ENCODE peak calls at places on chromosomes 3 and 15, in seven cellular contexts. V is stomach, Q is astrocyte of the cerebellum, F is ascending aorta, L is hepatocyte, D is PC-9, N is sigmoid colon. Z is an unnamed sample.

GRCh38 chr3:196631655-196632032 is 7.8 kb upstream of the NRROS start:
- DNase-seq in V (no peak), Q (no peak), F (no peak), L (no peak), D (no peak), N (no peak), Z (no peak)

GRCh38 chr3:177057768-177058167 is 139.5 kb downstream of the TBL1XR1 start:
- DNase-seq in V (no peak), Q (no peak), F (no peak), L (no peak), D (no peak), N (no peak), Z (no peak)

GRCh38 chr15:73244333-73244732 is 124.4 kb downstream of the HCN4 start:
- DNase-seq in V (no peak), Q (no peak), F (no peak), L (peak; percentile 42), D (no peak), N (no peak), Z (no peak)

GRCh38 chr15:101242999-101243336 is 8.9 kb downstream of the CHSY1 start:
- DNase-seq in V (no peak), Q (no peak), F (no peak), L (no peak), D (no peak), N (no peak), Z (no peak)

GRCh38 chr3:125185758-125186245 is 26.7 kb downstream of the SLC12A8 start:
- DNase-seq in V (no peak), Q (no peak), F (no peak), L (no peak), D (no peak), N (no peak), Z (no peak)

GRCh38 chr3:49717539-49718418 is 1.7 kb downstream of the AMIGO3 start:
- DNase-seq in V (no peak), Q (no peak), F (no peak), L (peak; percentile 3), D (no peak), N (no peak), Z (peak; percentile 10)

GRCh38 chr3:196341142-196341541 is 3.0 kb upstream of the TM4SF19 start:
- DNase-seq in V (no peak), Q (no peak), F (no peak), L (no peak), D (peak; percentile 76), N (no peak), Z (no peak)

GRCh38 chr3:180409883-180410282 is 192.1 kb upstream of the TTC14 start:
- DNase-seq in V (no peak), Q (no peak), F (no peak), L (no peak), D (no peak), N (no peak), Z (no peak)

GRCh38 chr3:136343873-136344281 is 93.7 kb downstream of the PCCB start:
- DNase-seq in V (peak; percentile 88), Q (peak; percentile 73), F (peak; percentile 90), L (peak; percentile 90), D (peak; percentile 49), N (peak; percentile 95), Z (no peak)

GRCh38 chr3:176767385-176767784 is 429.9 kb downstream of the TBL1XR1 start:
- DNase-seq in V (peak; percentile 28), Q (peak; percentile 97), F (peak; percentile 80), L (no peak), D (peak; percentile 87), N (peak; percentile 72), Z (no peak)

GRCh38 chr3:112407214-112407887 is 74.4 kb downstream of the CD200 start:
- DNase-seq in V (no peak), Q (no peak), F (no peak), L (no peak), D (no peak), N (no peak), Z (no peak)

GRCh38 chr3:105553851-105554250 is 187.1 kb downstream of the ALCAM start:
- DNase-seq in V (no peak), Q (no peak), F (no peak), L (no peak), D (no peak), N (no peak), Z (no peak)

GRCh38 chr15:62497356-62497755 is 332.3 kb upstream of the C2CD4B start:
- DNase-seq in V (no peak), Q (no peak), F (no peak), L (no peak), D (no peak), N (no peak), Z (no peak)

GRCh38 chr3:126491221-126492013 is 15.7 kb upstream of the ZXDC start:
- DNase-seq in V (no peak), Q (no peak), F (no peak), L (no peak), D (no peak), N (no peak), Z (no peak)

GRCh38 chr15:37015025-37015424 is 85.3 kb downstream of the MEIS2 start:
- DNase-seq in V (no peak), Q (peak; percentile 66), F (peak; percentile 71), L (peak; percentile 41), D (no peak), N (no peak), Z (no peak)

GRCh38 chr3:42702982-42703694 is 540 bp upstream of the HHATL start:
- DNase-seq in V (peak; percentile 21), Q (no peak), F (peak; percentile 41), L (no peak), D (no peak), N (no peak), Z (no peak)

GRCh38 chr3:86381247-86381646 is 609.7 kb downstream of the VGLL3 start:
- DNase-seq in V (no peak), Q (no peak), F (no peak), L (no peak), D (no peak), N (no peak), Z (no peak)

GRCh38 chr3:150370129-150370602 is 37.9 kb upstream of the TSC22D2 start:
- DNase-seq in V (no peak), Q (peak; percentile 96), F (peak; percentile 91), L (peak; percentile 91), D (peak; percentile 96), N (peak; percentile 83), Z (peak; percentile 27)

GRCh38 chr15:95772982-95773381 is 557.5 kb upstream of the NR2F2 start:
- DNase-seq in V (no peak), Q (no peak), F (no peak), L (no peak), D (no peak), N (no peak), Z (no peak)

GRCh38 chr15:51830279-51830806 is 890 bp downstream of the TMOD3 start:
- DNase-seq in V (peak; percentile 50), Q (no peak), F (no peak), L (no peak), D (peak; percentile 39), N (peak; percentile 68), Z (no peak)

GRCh38 chr15:82159922-82160321 is 102.6 kb downstream of the EFL1 start:
- DNase-seq in V (no peak), Q (peak; percentile 80), F (no peak), L (peak; percentile 34), D (peak; percentile 40), N (no peak), Z (no peak)

GRCh38 chr3:14902719-14903118 is 44.7 kb upstream of the NR2C2 start:
- DNase-seq in V (peak; percentile 49), Q (no peak), F (no peak), L (no peak), D (no peak), N (peak; percentile 93), Z (no peak)

GRCh38 chr3:189949580-189949979 is 171.1 kb downstream of the P3H2 start:
- DNase-seq in V (no peak), Q (no peak), F (no peak), L (no peak), D (no peak), N (no peak), Z (no peak)

GRCh38 chr3:189947948-189948723 is 172.6 kb downstream of the P3H2 start:
- DNase-seq in V (no peak), Q (no peak), F (no peak), L (peak; percentile 34), D (peak; percentile 56), N (no peak), Z (no peak)

GRCh38 chr3:189948724-189949045 is 172.0 kb downstream of the P3H2 start:
- DNase-seq in V (no peak), Q (no peak), F (no peak), L (no peak), D (no peak), N (no peak), Z (no peak)

GRCh38 chr3:189952272-189952671 is 168.4 kb downstream of the P3H2 start:
- DNase-seq in V (no peak), Q (no peak), F (no peak), L (no peak), D (peak; percentile 21), N (no peak), Z (no peak)

GRCh38 chr3:189950258-189950657 is 170.4 kb downstream of the P3H2 start:
- DNase-seq in V (no peak), Q (no peak), F (no peak), L (no peak), D (no peak), N (no peak), Z (no peak)
- TF ChIP-seq CTCF in V (no peak), Q (no peak), F (no peak), L (no peak), D (no peak), N (no peak), Z (no peak)

GRCh38 chr3:22175899-22176298 is 424.9 kb upstream of the ZNF385D start:
- DNase-seq in V (no peak), Q (no peak), F (no peak), L (no peak), D (no peak), N (no peak), Z (no peak)
- TF ChIP-seq CTCF in V (no peak), Q (peak; percentile 4), F (no peak), L (peak; percentile 44), D (peak; percentile 49), N (no peak), Z (no peak)

GRCh38 chr3:44529927-44530326 is 25.1 kb upstream of the ZKSCAN7 start:
- DNase-seq in V (no peak), Q (no peak), F (no peak), L (no peak), D (no peak), N (no peak), Z (peak; percentile 18)
- TF ChIP-seq CTCF in V (no peak), Q (no peak), F (no peak), L (peak; percentile 23), D (no peak), N (no peak), Z (no peak)

DNA sequence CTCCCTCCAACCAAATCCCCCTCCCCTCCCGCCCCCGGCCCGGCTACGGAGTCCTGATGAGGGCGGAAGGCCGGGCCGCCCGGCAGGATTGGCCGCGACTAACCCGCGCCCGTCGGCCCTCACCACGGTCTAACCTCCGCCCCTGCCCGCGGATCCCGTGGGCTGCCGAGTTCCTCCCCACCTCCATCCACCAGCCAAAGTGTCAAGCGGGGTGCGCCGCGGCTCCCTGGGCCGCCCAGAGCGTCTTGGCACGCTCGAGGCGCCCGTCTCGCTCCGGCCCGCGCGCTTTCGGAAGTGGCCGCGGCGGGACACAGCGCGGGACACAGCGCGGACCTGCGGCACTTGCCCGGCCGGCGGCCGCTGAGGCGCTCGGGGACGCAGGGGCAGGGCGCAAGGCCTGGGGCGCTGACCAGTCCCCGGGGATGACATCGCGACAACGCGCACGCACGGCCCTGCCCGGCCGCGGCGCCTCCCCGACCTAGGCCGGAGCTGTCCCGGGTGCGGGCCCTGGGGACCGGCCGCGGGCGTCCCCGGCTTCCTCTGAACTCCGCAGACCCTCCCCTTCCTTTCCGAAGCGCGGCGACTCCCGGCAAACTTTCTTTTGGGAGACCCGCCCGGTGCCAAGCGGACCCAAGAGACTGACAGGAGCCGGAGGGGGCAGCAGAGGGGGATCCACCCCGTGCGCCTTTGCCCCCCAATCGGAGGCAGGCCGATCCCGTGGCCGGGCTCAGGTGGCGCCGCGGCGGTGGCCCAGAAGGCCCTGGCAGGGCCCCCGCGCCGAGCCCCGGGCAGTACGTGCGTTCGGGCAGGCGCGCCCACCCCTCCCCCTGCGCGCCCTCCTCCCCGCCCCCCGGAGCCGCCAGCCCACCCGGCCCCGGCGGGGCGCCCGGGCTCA is 112.8 kb upstream of the ICE2 start:
- DNase-seq in V (peak; percentile 34), Q (no peak), F (peak; percentile 66), L (peak; percentile 63), D (no peak), N (peak; percentile 74), Z (peak; percentile 65)
- TF ChIP-seq CTCF in V (no peak), Q (no peak), F (no peak), L (no peak), D (no peak), N (no peak), Z (no peak)

Z was measured in WTC11.